ENCODE peak calls at places on chromosomes 2 and 18, in five cellular contexts. X is coronary artery, D is heart left ventricle, H is type B pancreatic cell, T is omental fat pad. K is an unnamed sample.

GRCh38 chr18:75209129-75209951 is at the start of gene PTGR3:
- DNase-seq in X (peak; percentile 94), D (peak; percentile 93), H (peak; percentile 85), T (peak; percentile 40), K (no peak)

GRCh38 chr18:58162127-58162526 is 118.1 kb downstream of the NEDD4L start:
- DNase-seq in X (no peak), D (no peak), H (no peak), T (no peak), K (no peak)

GRCh38 chr2:216665717-216666116 is 29.6 kb downstream of the IGFBP5 start:
- DNase-seq in X (no peak), D (no peak), H (no peak), T (no peak), K (no peak)

GRCh38 chr2:148644885-148645134 is 259 bp downstream of the EPC2 start:
- DNase-seq in X (no peak), D (no peak), H (no peak), T (no peak), K (no peak)

GRCh38 chr2:36044389-36044788 is 311.2 kb upstream of the CRIM1 start:
- DNase-seq in X (no peak), D (no peak), H (no peak), T (no peak), K (no peak)

GRCh38 chr2:207095963-207096362 is 69.8 kb downstream of the KLF7 start:
- DNase-seq in X (no peak), D (no peak), H (no peak), T (no peak), K (no peak)

GRCh38 chr2:238370482-238371372 is 50.4 kb downstream of the TRAF3IP1 start:
- DNase-seq in X (no peak), D (peak; percentile 50), H (no peak), T (peak; percentile 45), K (no peak)

GRCh38 chr2:219571311-219572236 is at the start of gene OBSL1:
- DNase-seq in X (peak; percentile 87), D (peak; percentile 91), H (no peak), T (no peak), K (peak; percentile 24)

GRCh38 chr18:57794951-57795728 is 8.0 kb downstream of the ATP8B1 start:
- DNase-seq in X (no peak), D (no peak), H (no peak), T (no peak), K (no peak)

GRCh38 chr18:80137137-80137536 is 28.1 kb downstream of the ADNP2 start:
- DNase-seq in X (no peak), D (no peak), H (no peak), T (no peak), K (no peak)

GRCh38 chr2:39728941-39729351 is 50.1 kb downstream of the THUMPD2 start:
- DNase-seq in X (no peak), D (peak; percentile 39), H (no peak), T (no peak), K (no peak)

GRCh38 chr2:187842315-187842714 is 288.1 kb upstream of the TFPI start:
- DNase-seq in X (no peak), D (no peak), H (no peak), T (no peak), K (no peak)

GRCh38 chr2:187851955-187852624 is 297.9 kb upstream of the TFPI start:
- DNase-seq in X (no peak), D (no peak), H (no peak), T (no peak), K (no peak)

GRCh38 chr2:187842978-187843847 is 289.0 kb upstream of the TFPI start:
- DNase-seq in X (no peak), D (no peak), H (no peak), T (no peak), K (peak; percentile 52)

GRCh38 chr2:187853413-187853812 is 299.2 kb upstream of the TFPI start:
- DNase-seq in X (no peak), D (no peak), H (no peak), T (no peak), K (no peak)

DNA sequence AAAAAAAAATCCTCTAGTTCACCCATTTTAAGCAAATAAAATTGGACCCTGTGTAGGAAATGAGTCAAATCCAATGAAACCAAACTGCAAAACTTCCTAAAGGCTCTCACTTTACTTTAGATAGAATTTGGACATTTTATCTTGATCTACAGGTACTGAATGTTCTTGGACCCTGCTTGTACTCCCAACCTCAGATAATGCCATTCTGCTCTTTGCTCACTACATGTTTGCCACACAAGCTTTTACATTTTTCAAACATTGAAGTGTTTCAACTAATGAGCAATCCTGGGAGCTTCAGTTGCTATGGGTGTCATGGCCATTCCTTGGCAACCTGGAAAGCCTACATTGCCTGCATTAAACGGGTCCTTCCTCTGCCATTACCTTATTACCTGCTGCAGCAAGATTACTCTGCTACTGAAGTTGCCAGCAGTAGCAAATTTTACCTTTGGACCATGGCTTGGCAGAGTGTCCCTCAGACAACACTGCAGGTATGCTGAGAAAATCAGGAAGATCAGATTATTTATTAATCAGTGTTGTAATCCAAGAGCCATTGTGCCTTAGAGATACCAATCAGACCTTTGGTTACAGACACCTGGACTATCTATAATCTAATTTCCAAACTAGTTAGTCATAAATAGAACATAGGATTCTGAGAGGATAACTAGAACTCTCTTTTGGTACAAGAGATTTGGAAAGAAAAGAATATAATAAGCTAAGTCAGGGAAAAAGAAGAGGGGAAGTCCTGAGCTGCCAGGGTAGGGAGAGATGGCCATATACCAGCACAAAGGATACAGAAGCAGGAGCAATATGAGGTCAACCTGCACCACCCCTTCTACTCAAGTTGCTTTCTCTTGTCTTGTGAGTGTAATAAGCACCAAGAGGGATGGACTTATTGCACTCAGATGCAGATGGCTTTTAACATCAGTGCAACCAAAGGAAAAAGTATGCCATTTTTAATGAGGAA is 293.3 kb upstream of the TFPI start:
- DNase-seq in X (no peak), D (no peak), H (no peak), T (no peak), K (no peak)
- TF ChIP-seq CTCF in X (no peak), D (no peak), H (no peak), T (no peak), K (no peak)

GRCh38 chr2:231036578-231037106 is 681 bp upstream of the C2orf72 start:
- DNase-seq in X (no peak), D (no peak), H (no peak), T (no peak), K (no peak)

GRCh38 chr2:231038483-231039293 is 1.4 kb downstream of the C2orf72 start:
- DNase-seq in X (no peak), D (no peak), H (no peak), T (no peak), K (no peak)

GRCh38 chr2:231039294-231039664 is 2.0 kb downstream of the C2orf72 start:
- DNase-seq in X (no peak), D (no peak), H (no peak), T (no peak), K (no peak)

GRCh38 chr2:231037202-231037730 is at the start of gene C2orf72:
- DNase-seq in X (no peak), D (no peak), H (no peak), T (no peak), K (no peak)

DNA sequence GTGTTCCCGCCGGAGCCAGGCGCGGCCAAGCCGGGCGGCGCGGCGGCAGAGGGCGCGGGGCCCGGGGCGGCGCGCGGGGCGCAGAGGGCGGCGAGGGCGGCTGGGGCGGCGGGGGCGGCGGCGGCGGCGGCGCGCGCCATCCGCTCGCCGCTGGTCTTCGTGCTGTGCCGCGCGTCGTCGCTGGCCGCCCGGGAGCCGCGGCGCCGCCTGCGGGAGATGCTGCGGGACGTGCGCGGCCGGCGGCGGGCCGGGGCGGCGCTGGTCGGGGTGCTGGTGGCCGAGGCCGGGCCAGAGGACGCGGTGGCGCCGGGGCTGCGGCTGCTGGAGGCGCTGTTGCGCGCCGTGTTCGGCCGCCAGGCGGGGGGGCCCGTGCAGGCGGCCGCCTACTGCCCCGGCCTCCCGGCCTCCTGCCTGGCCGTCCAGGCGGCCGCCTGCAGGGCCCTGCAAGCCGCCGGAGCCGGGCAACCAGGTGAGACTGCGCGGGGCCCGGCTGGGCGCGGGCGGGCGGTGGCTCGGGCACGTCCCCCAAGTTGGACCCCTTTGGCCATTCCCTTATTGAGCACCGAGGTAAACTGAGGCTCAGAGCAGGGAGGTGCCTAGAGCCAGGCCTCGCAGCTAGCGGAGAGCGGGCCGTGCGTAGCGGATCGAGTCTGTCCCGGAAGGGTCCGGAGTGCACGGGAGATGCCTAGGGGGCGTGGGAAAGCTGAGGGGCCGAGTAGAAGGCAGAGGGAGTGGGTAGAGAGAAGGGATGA is 584 bp downstream of the C2orf72 start:
- DNase-seq in X (no peak), D (no peak), H (no peak), T (no peak), K (no peak)
- TF ChIP-seq CTCF in X (no peak), D (no peak), H (no peak), T (no peak), K (no peak)

DNA sequence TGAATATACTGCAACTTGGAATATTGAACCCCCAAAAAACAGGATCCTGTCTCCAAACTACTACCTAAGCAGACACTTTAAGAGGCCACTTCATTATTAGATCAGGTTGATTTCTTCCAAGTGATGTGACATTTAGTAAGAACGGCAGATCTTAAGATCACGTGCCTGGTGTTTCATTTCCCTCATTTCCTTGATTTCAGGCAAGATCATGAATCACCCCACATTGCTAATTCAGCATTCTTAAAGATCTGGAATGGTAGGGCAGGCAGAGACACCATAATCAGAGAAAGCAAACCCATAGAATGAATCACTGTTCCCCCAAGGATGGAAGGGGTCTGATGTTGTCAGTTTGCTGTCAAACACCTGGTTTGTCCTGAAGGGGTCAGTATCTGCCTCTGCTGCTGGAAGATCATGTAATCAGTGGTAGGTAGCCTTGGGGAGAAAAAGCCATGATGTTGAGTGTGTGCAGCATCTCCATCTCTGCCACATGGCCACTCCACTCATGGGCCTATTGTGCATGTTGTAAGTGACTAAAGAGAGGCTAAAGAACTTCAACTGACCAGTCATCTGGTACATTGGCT is 133.9 kb downstream of the ARHGAP15 start:
- DNase-seq in X (no peak), D (no peak), H (no peak), T (no peak), K (no peak)
- TF ChIP-seq CTCF in X (no peak), D (no peak), H (no peak), T (no peak), K (no peak)

GRCh38 chr2:30503007-30503691 is 56.1 kb downstream of the LCLAT1 start:
- DNase-seq in X (no peak), D (no peak), H (no peak), T (no peak), K (no peak)
- TF ChIP-seq CTCF in X (no peak), D (peak; percentile 29), H (peak; percentile 50), T (no peak), K (no peak)

GRCh38 chr2:176662771-176663170 is 393.5 kb downstream of the MTX2 start:
- DNase-seq in X (no peak), D (no peak), H (no peak), T (no peak), K (no peak)
- TF ChIP-seq CTCF in X (no peak), D (no peak), H (no peak), T (no peak), K (no peak)

GRCh38 chr2:74212702-74213410 is 14.4 kb downstream of the MTHFD2 start:
- DNase-seq in X (no peak), D (no peak), H (no peak), T (no peak), K (no peak)
- TF ChIP-seq CTCF in X (no peak), D (no peak), H (no peak), T (no peak), K (no peak)

DNA sequence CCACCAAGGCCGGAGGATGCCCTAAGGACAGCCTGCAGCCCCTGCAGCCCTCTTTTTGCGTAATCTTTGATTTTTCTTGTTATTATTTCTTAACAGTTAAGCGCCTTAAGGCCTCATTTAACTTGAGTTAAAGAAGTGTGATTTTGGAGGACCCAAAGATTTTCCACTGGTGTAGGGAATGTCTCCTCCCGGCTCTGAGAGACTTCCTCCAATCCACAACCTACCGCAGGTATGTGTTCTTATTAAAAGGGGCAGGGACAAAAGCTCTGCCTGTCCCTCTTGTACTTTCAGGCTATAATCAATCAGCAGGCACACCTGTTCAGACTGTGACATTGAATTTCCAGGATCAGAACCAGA is 285.1 kb downstream of the PRKCE start:
- DNase-seq in X (peak; percentile 24), D (no peak), H (no peak), T (no peak), K (no peak)
- TF ChIP-seq CTCF in X (no peak), D (no peak), H (no peak), T (no peak), K (no peak)